ENCODE peak calls at places on chromosomes 2 and 18, in seven cellular contexts. One of them, this sample, is unnamed.

GRCh38 chr18:13240060-13240725 is 21.6 kb downstream of the LDLRAD4 start:
- DNase-seq in ACHN: no peak
- DNase-seq in GOT3: no peak
- DNase-seq in A673: no peak
- DNase-seq in midbrain: no peak
- DNase-seq in D341Med: peak
- DNase-seq in naive thymus-derived CD8-positive, alpha-beta T cell: no peak
- DNase-seq in this sample: no peak

GRCh38 chr2:74457549-74458131 is 598 bp upstream of the WBP1 start:
- DNase-seq in ACHN: peak
- DNase-seq in GOT3: peak
- DNase-seq in A673: peak
- DNase-seq in midbrain: peak
- DNase-seq in D341Med: peak
- DNase-seq in naive thymus-derived CD8-positive, alpha-beta T cell: peak
- DNase-seq in this sample: peak

GRCh38 chr2:97660775-97661417 is 2.9 kb downstream of the ACTR1B start:
- DNase-seq in ACHN: no peak
- DNase-seq in GOT3: no peak
- DNase-seq in A673: no peak
- DNase-seq in midbrain: no peak
- DNase-seq in D341Med: no peak
- DNase-seq in naive thymus-derived CD8-positive, alpha-beta T cell: no peak
- DNase-seq in this sample: no peak

GRCh38 chr2:218852911-218853667 is 6.5 kb upstream of the WNT6 start:
- DNase-seq in ACHN: peak
- DNase-seq in GOT3: no peak
- DNase-seq in A673: peak
- DNase-seq in midbrain: peak
- DNase-seq in D341Med: peak
- DNase-seq in naive thymus-derived CD8-positive, alpha-beta T cell: peak
- DNase-seq in this sample: peak

GRCh38 chr18:9631814-9632496 is 17.6 kb upstream of the PPP4R1 start:
- DNase-seq in ACHN: peak
- DNase-seq in GOT3: no peak
- DNase-seq in A673: peak
- DNase-seq in midbrain: no peak
- DNase-seq in D341Med: no peak
- DNase-seq in naive thymus-derived CD8-positive, alpha-beta T cell: no peak
- DNase-seq in this sample: no peak

GRCh38 chr2:231038483-231039293 is 1.4 kb downstream of the C2orf72 start:
- DNase-seq in ACHN: no peak
- DNase-seq in GOT3: no peak
- DNase-seq in A673: no peak
- DNase-seq in midbrain: peak
- DNase-seq in D341Med: no peak
- DNase-seq in naive thymus-derived CD8-positive, alpha-beta T cell: no peak
- DNase-seq in this sample: no peak

GRCh38 chr2:69791045-69791444 is 38.4 kb upstream of the GMCL1 start:
- DNase-seq in ACHN: no peak
- DNase-seq in GOT3: no peak
- DNase-seq in A673: peak
- DNase-seq in midbrain: no peak
- DNase-seq in D341Med: no peak
- DNase-seq in naive thymus-derived CD8-positive, alpha-beta T cell: no peak
- DNase-seq in this sample: no peak

GRCh38 chr2:219626540-219626939 is 890 bp upstream of the SLC4A3 start:
- DNase-seq in ACHN: no peak
- DNase-seq in GOT3: no peak
- DNase-seq in A673: no peak
- DNase-seq in midbrain: no peak
- DNase-seq in D341Med: no peak
- DNase-seq in naive thymus-derived CD8-positive, alpha-beta T cell: no peak
- DNase-seq in this sample: no peak

GRCh38 chr2:79437416-79438281 is 75.2 kb upstream of the CTNNA2 start:
- DNase-seq in ACHN: no peak
- DNase-seq in GOT3: no peak
- DNase-seq in A673: no peak
- DNase-seq in midbrain: no peak
- DNase-seq in D341Med: no peak
- DNase-seq in naive thymus-derived CD8-positive, alpha-beta T cell: no peak
- DNase-seq in this sample: no peak

GRCh38 chr2:233354971-233355574 is 779 bp downstream of the DGKD start:
- DNase-seq in ACHN: peak
- DNase-seq in GOT3: no peak
- DNase-seq in A673: no peak
- DNase-seq in midbrain: no peak
- DNase-seq in D341Med: peak
- DNase-seq in naive thymus-derived CD8-positive, alpha-beta T cell: peak
- DNase-seq in this sample: no peak

GRCh38 chr2:119681196-119681867 is 2.3 kb downstream of the TMEM177 start:
- DNase-seq in ACHN: no peak
- DNase-seq in GOT3: no peak
- DNase-seq in A673: no peak
- DNase-seq in midbrain: no peak
- DNase-seq in D341Med: no peak
- DNase-seq in naive thymus-derived CD8-positive, alpha-beta T cell: no peak
- DNase-seq in this sample: no peak

GRCh38 chr2:128374001-128374710 is 55.5 kb upstream of the HS6ST1 start:
- DNase-seq in ACHN: peak
- DNase-seq in GOT3: no peak
- DNase-seq in A673: no peak
- DNase-seq in midbrain: no peak
- DNase-seq in D341Med: no peak
- DNase-seq in naive thymus-derived CD8-positive, alpha-beta T cell: no peak
- DNase-seq in this sample: no peak

GRCh38 chr18:58223717-58224424 is 179.8 kb downstream of the NEDD4L start:
- DNase-seq in ACHN: peak
- DNase-seq in GOT3: no peak
- DNase-seq in A673: no peak
- DNase-seq in midbrain: no peak
- DNase-seq in D341Med: no peak
- DNase-seq in naive thymus-derived CD8-positive, alpha-beta T cell: no peak
- DNase-seq in this sample: no peak

GRCh38 chr2:137693521-137693920 is 270.8 kb upstream of the HNMT start:
- DNase-seq in ACHN: no peak
- DNase-seq in GOT3: no peak
- DNase-seq in A673: peak
- DNase-seq in midbrain: no peak
- DNase-seq in D341Med: no peak
- DNase-seq in naive thymus-derived CD8-positive, alpha-beta T cell: no peak
- DNase-seq in this sample: no peak

GRCh38 chr18:27185897-27186296 is 789 bp upstream of the CHST9 start:
- DNase-seq in ACHN: no peak
- DNase-seq in GOT3: no peak
- DNase-seq in A673: no peak
- DNase-seq in midbrain: no peak
- DNase-seq in D341Med: no peak
- DNase-seq in naive thymus-derived CD8-positive, alpha-beta T cell: no peak
- DNase-seq in this sample: no peak

GRCh38 chr2:221455214-221455613 is 116.9 kb downstream of the EPHA4 start:
- DNase-seq in ACHN: no peak
- DNase-seq in GOT3: no peak
- DNase-seq in A673: peak
- DNase-seq in midbrain: no peak
- DNase-seq in D341Med: peak
- DNase-seq in naive thymus-derived CD8-positive, alpha-beta T cell: no peak
- DNase-seq in this sample: no peak

GRCh38 chr2:128376241-128377041 is 57.8 kb upstream of the HS6ST1 start:
- DNase-seq in ACHN: no peak
- DNase-seq in GOT3: no peak
- DNase-seq in A673: no peak
- DNase-seq in midbrain: no peak
- DNase-seq in D341Med: no peak
- DNase-seq in naive thymus-derived CD8-positive, alpha-beta T cell: no peak
- DNase-seq in this sample: no peak

GRCh38 chr2:60119778-60120177 is 433.7 kb downstream of the BCL11A start:
- DNase-seq in ACHN: no peak
- DNase-seq in GOT3: no peak
- DNase-seq in A673: no peak
- DNase-seq in midbrain: no peak
- DNase-seq in D341Med: no peak
- DNase-seq in naive thymus-derived CD8-positive, alpha-beta T cell: no peak
- DNase-seq in this sample: no peak

GRCh38 chr2:241795021-241795999 is 13.7 kb upstream of the NEU4 start:
- DNase-seq in ACHN: no peak
- DNase-seq in GOT3: no peak
- DNase-seq in A673: no peak
- DNase-seq in midbrain: no peak
- DNase-seq in D341Med: peak
- DNase-seq in naive thymus-derived CD8-positive, alpha-beta T cell: no peak
- DNase-seq in this sample: no peak

GRCh38 chr2:42254186-42254911 is 85.2 kb downstream of the EML4 start:
- DNase-seq in ACHN: no peak
- DNase-seq in GOT3: no peak
- DNase-seq in A673: no peak
- DNase-seq in midbrain: no peak
- DNase-seq in D341Med: no peak
- DNase-seq in naive thymus-derived CD8-positive, alpha-beta T cell: no peak
- DNase-seq in this sample: no peak

GRCh38 chr2:94871226-94872087 is at the start of gene TEKT4:
- DNase-seq in ACHN: peak
- DNase-seq in GOT3: no peak
- DNase-seq in A673: no peak
- DNase-seq in midbrain: no peak
- DNase-seq in D341Med: peak
- DNase-seq in naive thymus-derived CD8-positive, alpha-beta T cell: no peak
- DNase-seq in this sample: no peak

GRCh38 chr2:74576830-74577229 is 22.3 kb downstream of the DOK1 start:
- DNase-seq in ACHN: no peak
- DNase-seq in GOT3: no peak
- DNase-seq in A673: no peak
- DNase-seq in midbrain: peak
- DNase-seq in D341Med: no peak
- DNase-seq in naive thymus-derived CD8-positive, alpha-beta T cell: no peak
- DNase-seq in this sample: no peak

GRCh38 chr18:79518683-79519128 is 123.0 kb downstream of the NFATC1 start:
- DNase-seq in ACHN: no peak
- DNase-seq in GOT3: no peak
- DNase-seq in A673: no peak
- DNase-seq in midbrain: no peak
- DNase-seq in D341Med: no peak
- DNase-seq in naive thymus-derived CD8-positive, alpha-beta T cell: no peak
- DNase-seq in this sample: no peak

GRCh38 chr2:189337648-189338047 is 103.6 kb upstream of the WDR75 start:
- DNase-seq in ACHN: no peak
- DNase-seq in GOT3: no peak
- DNase-seq in A673: no peak
- DNase-seq in midbrain: no peak
- DNase-seq in D341Med: no peak
- DNase-seq in naive thymus-derived CD8-positive, alpha-beta T cell: no peak
- DNase-seq in this sample: no peak

GRCh38 chr2:106138904-106139574 is 55.1 kb downstream of the UXS1 start:
- DNase-seq in ACHN: no peak
- DNase-seq in GOT3: no peak
- DNase-seq in A673: no peak
- DNase-seq in midbrain: no peak
- DNase-seq in D341Med: no peak
- DNase-seq in naive thymus-derived CD8-positive, alpha-beta T cell: no peak
- DNase-seq in this sample: no peak

GRCh38 chr2:48482774-48483173 is 47.2 kb upstream of the STON1 start:
- DNase-seq in ACHN: no peak
- DNase-seq in GOT3: no peak
- DNase-seq in A673: peak
- DNase-seq in midbrain: peak
- DNase-seq in D341Med: no peak
- DNase-seq in naive thymus-derived CD8-positive, alpha-beta T cell: no peak
- DNase-seq in this sample: no peak

GRCh38 chr18:48924621-48925601 is 25.9 kb downstream of the SMAD7 start:
- DNase-seq in ACHN: no peak
- DNase-seq in GOT3: no peak
- DNase-seq in A673: no peak
- DNase-seq in midbrain: no peak
- DNase-seq in D341Med: no peak
- DNase-seq in naive thymus-derived CD8-positive, alpha-beta T cell: no peak
- DNase-seq in this sample: no peak

GRCh38 chr18:46301571-46301970 is 197.4 kb downstream of the HAUS1 start:
- DNase-seq in ACHN: no peak
- DNase-seq in GOT3: no peak
- DNase-seq in A673: no peak
- DNase-seq in midbrain: no peak
- DNase-seq in D341Med: peak
- DNase-seq in naive thymus-derived CD8-positive, alpha-beta T cell: no peak
- DNase-seq in this sample: no peak

GRCh38 chr2:237182422-237183123 is 96.9 kb downstream of the COPS8 start:
- DNase-seq in ACHN: no peak
- DNase-seq in GOT3: no peak
- DNase-seq in A673: no peak
- DNase-seq in midbrain: no peak
- DNase-seq in D341Med: no peak
- DNase-seq in naive thymus-derived CD8-positive, alpha-beta T cell: no peak
- DNase-seq in this sample: no peak

GRCh38 chr2:143815082-143815481 is 685.9 kb downstream of the ARHGAP15 start:
- DNase-seq in ACHN: no peak
- DNase-seq in GOT3: no peak
- DNase-seq in A673: no peak
- DNase-seq in midbrain: no peak
- DNase-seq in D341Med: no peak
- DNase-seq in naive thymus-derived CD8-positive, alpha-beta T cell: no peak
- DNase-seq in this sample: no peak

GRCh38 chr2:66569321-66569851 is 134.5 kb downstream of the MEIS1 start:
- DNase-seq in ACHN: no peak
- DNase-seq in GOT3: no peak
- DNase-seq in A673: peak
- DNase-seq in midbrain: no peak
- DNase-seq in D341Med: no peak
- DNase-seq in naive thymus-derived CD8-positive, alpha-beta T cell: no peak
- DNase-seq in this sample: no peak

GRCh38 chr2:3492951-3493609 is 26.3 kb downstream of the ADI1 start:
- DNase-seq in ACHN: peak
- DNase-seq in GOT3: peak
- DNase-seq in A673: no peak
- DNase-seq in midbrain: no peak
- DNase-seq in D341Med: no peak
- DNase-seq in naive thymus-derived CD8-positive, alpha-beta T cell: no peak
- DNase-seq in this sample: no peak

GRCh38 chr2:55093381-55093780 is 43.1 kb upstream of the RTN4 start:
- DNase-seq in ACHN: peak
- DNase-seq in GOT3: no peak
- DNase-seq in A673: no peak
- DNase-seq in midbrain: no peak
- DNase-seq in D341Med: no peak
- DNase-seq in naive thymus-derived CD8-positive, alpha-beta T cell: no peak
- DNase-seq in this sample: no peak

GRCh38 chr2:157899125-157899839 is 23.2 kb upstream of the ACVR1 start:
- DNase-seq in ACHN: no peak
- DNase-seq in GOT3: no peak
- DNase-seq in A673: no peak
- DNase-seq in midbrain: no peak
- DNase-seq in D341Med: no peak
- DNase-seq in naive thymus-derived CD8-positive, alpha-beta T cell: no peak
- DNase-seq in this sample: no peak

GRCh38 chr18:60978338-60978737 is 354.9 kb upstream of the CDH20 start:
- DNase-seq in ACHN: no peak
- DNase-seq in GOT3: no peak
- DNase-seq in A673: peak
- DNase-seq in midbrain: no peak
- DNase-seq in D341Med: no peak
- DNase-seq in naive thymus-derived CD8-positive, alpha-beta T cell: no peak
- DNase-seq in this sample: no peak

GRCh38 chr2:207337234-207338219 is 171.8 kb upstream of the KLF7 start:
- DNase-seq in ACHN: peak
- DNase-seq in GOT3: no peak
- DNase-seq in A673: peak
- DNase-seq in midbrain: no peak
- DNase-seq in D341Med: no peak
- DNase-seq in naive thymus-derived CD8-positive, alpha-beta T cell: no peak
- DNase-seq in this sample: no peak

GRCh38 chr2:143685439-143686078 is 556.3 kb downstream of the ARHGAP15 start:
- DNase-seq in ACHN: no peak
- DNase-seq in GOT3: no peak
- DNase-seq in A673: no peak
- DNase-seq in midbrain: no peak
- DNase-seq in D341Med: peak
- DNase-seq in naive thymus-derived CD8-positive, alpha-beta T cell: no peak
- DNase-seq in this sample: no peak